ENCODE peak calls at places on chromosome 19, in nine cellular contexts. V is ovary, S is heart left ventricle, U is IMR-90, J is fibroblast of pulmonary artery, Z is fibroblast of villous mesenchyme, P is body of pancreas, R is cardiac muscle cell, O is suprapubic skin. C is an unnamed sample.

GRCh38 chr19:14337510-14337909 is 43.7 kb upstream of the ADGRE5 start:
- DNase-seq in V (no peak), S (no peak), U (no peak), Z (no peak), R (no peak), P (peak), J (peak), O (no peak), C (peak)

GRCh38 chr19:8240274-8241229 is 31.4 kb downstream of the CERS4 start:
- DNase-seq in J (peak), O (peak), U (peak), R (peak), V (peak), S (peak), Z (peak), P (peak), C (peak)

GRCh38 chr19:46616631-46617322 is 8.1 kb downstream of the PTGIR start:
- DNase-seq in J (peak), R (peak), S (peak), P (peak), U (peak), V (peak), Z (peak), O (no peak), C (peak)

GRCh38 chr19:55642153-55643002 is 1.1 kb upstream of the ZNF581 start:
- DNase-seq in S (no peak), R (peak), V (peak), Z (peak), O (no peak), U (no peak), P (peak), J (no peak), C (peak)

GRCh38 chr19:15897738-15898276 is at the start of gene CYP4F2:
- DNase-seq in J (no peak), O (no peak), P (no peak), U (no peak), Z (no peak), S (no peak), V (no peak), R (no peak), C (no peak)

GRCh38 chr19:45496349-45496953 is 396 bp downstream of the RTN2 start:
- DNase-seq in Z (no peak), R (peak), U (no peak), J (no peak), V (no peak), S (no peak), O (peak), P (no peak), C (no peak)

GRCh38 chr19:2239771-2240770 is 3.4 kb downstream of the SF3A2 start:
- DNase-seq in Z (peak), V (no peak), O (no peak), S (no peak), U (peak), J (peak), R (no peak), P (no peak), C (peak)

GRCh38 chr19:5395541-5395940 is 54.9 kb upstream of the PTPRS start:
- DNase-seq in P (no peak), R (no peak), O (no peak), S (no peak), J (no peak), Z (no peak), V (no peak), U (no peak), C (peak)

GRCh38 chr19:3279306-3279705 is 54.8 kb downstream of the CELF5 start:
- DNase-seq in S (no peak), R (no peak), V (no peak), J (no peak), U (no peak), Z (no peak), P (no peak), O (no peak), C (no peak)

GRCh38 chr19:49056101-49056901 is 1.2 kb downstream of the CGB7 start:
- DNase-seq in V (peak), R (peak), S (peak), Z (peak), J (peak), U (peak), P (peak), O (no peak), C (no peak)

GRCh38 chr19:52941941-52942370 is 18.7 kb upstream of the ZNF888 start:
- DNase-seq in R (peak), V (peak), Z (peak), O (peak), J (peak), U (peak), P (peak), S (no peak), C (peak)

GRCh38 chr19:642755-643727 is 3.4 kb downstream of the FGF22 start:
- DNase-seq in O (no peak), P (no peak), Z (no peak), S (no peak), V (peak), U (no peak), R (no peak), J (no peak), C (no peak)

GRCh38 chr19:5243878-5244277 is 96.7 kb downstream of the PTPRS start:
- DNase-seq in U (no peak), J (no peak), V (no peak), O (no peak), R (no peak), P (no peak), S (no peak), Z (no peak), C (no peak)

GRCh38 chr19:44515907-44516306 is 13.6 kb downstream of the CEACAM20 start:
- DNase-seq in V (no peak), Z (no peak), R (no peak), S (no peak), O (no peak), J (no peak), U (no peak), P (no peak), C (no peak)

GRCh38 chr19:923551-924211 is 2.2 kb upstream of the ARID3A start:
- DNase-seq in U (no peak), J (no peak), V (peak), Z (no peak), R (peak), P (no peak), S (no peak), O (no peak), C (no peak)

GRCh38 chr19:35267818-35268545 is 780 bp upstream of the USF2 start:
- DNase-seq in P (peak), V (peak), S (peak), Z (peak), J (peak), U (peak), R (peak), O (no peak), C (peak)

GRCh38 chr19:29285878-29286277 is 72.9 kb upstream of the UQCRFS1 start:
- DNase-seq in P (no peak), O (no peak), U (no peak), R (peak), S (no peak), Z (no peak), J (no peak), V (no peak), C (no peak)

GRCh38 chr19:47595937-47596336 is 13.0 kb upstream of the BICRA start:
- DNase-seq in O (no peak), P (no peak), S (no peak), U (no peak), Z (no peak), R (no peak), V (no peak), J (no peak), C (no peak)

GRCh38 chr19:38711726-38712153 is 32.5 kb downstream of the CAPN12 start:
- DNase-seq in U (peak), V (peak), J (peak), R (no peak), O (no peak), Z (peak), P (peak), S (no peak), C (peak)
- TF ChIP-seq CTCF in U (peak), V (no peak), J (no peak), R (no peak), O (no peak), Z (no peak), P (no peak), S (no peak), C (no peak)

DNA sequence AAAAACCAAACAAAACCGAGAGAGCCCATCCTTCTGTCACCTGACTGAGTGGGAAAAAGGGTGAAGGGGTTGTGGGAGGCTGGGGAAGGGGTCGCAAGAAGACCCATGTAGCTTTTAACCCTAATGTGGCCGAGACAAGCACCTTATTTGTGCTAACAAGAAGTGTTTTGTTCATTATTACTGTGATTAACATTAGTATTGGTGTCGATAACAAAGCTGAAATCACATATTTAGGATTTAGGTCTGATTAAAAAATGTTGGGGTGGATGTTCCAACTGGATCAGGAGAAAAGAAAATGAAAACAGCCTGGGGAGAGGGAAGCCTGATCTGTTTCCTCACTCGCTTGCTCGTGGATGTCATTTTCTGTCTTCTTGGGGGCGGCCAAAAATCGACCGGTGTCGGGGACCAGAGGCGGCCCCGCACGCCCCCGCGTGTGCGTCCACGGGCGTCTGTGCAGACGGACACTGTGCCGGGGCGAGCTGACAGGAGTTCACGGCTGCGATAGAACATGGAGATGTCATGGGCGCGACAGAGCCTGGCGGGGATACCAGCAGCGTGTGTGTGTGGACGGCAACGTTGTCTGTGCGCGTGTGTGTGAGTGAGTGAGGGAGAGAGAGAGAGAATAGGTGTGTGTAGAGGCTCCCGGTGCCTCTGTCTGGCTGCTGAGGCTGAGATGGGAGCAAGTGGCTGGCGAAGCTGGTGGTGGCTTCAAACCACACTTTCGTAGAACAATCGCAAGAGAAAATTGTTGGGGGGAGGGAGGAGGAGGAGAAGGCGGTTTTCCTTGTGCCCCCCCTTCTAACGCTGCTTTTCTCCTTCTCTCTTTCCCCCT is 29.1 kb downstream of the NFIX start:
- DNase-seq in U (peak), R (no peak), S (no peak), P (no peak), O (no peak), V (no peak), J (peak), Z (no peak), C (peak)
- H3K4me3 ChIP-seq in U (peak), R (no peak), S (peak), P (no peak), O (peak), V (peak), J (peak), Z (peak), C (peak)

GRCh38 chr19:38384209-38385027 is 3.4 kb downstream of the GGN start:
- DNase-seq in J (no peak), Z (no peak), R (peak), S (no peak), U (no peak), P (no peak), V (no peak), O (no peak), C (peak)
- TF ChIP-seq CTCF in J (peak), Z (peak), R (peak), S (no peak), U (peak), P (no peak), V (no peak), O (no peak), C (peak)

DNA sequence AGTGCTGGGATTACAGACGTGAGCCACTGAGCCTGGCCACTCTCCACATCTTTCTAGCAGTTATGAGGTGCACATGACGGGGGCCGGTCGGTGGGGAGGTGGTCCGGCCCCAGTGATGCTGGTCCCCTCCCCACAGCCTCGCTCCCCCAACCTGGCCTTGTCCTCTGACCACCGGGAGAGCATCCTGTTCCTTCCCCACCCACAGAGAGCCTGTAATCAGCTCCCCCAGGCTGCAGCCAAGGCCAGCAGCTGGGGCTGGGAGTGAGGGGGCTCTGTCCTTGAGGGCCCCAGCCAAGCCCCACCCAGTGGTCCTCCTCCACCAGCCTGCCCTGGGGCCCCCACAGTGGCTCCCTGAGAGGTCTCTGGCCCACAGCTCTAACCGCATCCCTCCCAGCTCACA is 3.0 kb upstream of the INSL3 start:
- DNase-seq in R (no peak), V (no peak), O (no peak), J (no peak), P (no peak), S (no peak), U (no peak), Z (no peak), C (no peak)
- H3K4me3 ChIP-seq in R (no peak), V (no peak), O (no peak), J (no peak), P (no peak), S (no peak), U (no peak), Z (no peak), C (no peak)

DNA sequence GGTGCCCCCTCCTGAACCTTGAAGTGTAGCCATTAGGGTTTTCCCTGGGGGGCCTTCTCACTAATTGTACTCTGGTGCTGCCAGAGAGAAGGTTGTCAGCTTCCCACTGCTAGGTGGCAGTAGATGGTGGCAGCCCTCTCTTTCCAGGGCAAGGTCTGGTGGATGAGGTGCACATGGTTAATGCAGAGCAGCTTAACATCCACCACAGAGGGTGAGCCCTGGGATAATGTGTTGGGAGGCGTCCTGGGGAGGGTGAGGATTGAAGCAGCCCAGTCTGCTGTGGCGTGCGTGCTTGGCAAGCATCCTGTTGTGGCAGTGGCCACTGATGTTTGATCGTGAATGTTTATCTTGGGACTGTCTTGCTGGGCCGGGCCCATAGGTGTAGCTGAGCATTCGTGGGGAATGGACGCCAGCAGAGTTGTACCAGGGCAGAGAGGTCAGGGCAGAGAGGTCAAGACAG is 5.8 kb downstream of the EGLN2 start:
- DNase-seq in U (no peak), S (no peak), R (no peak), V (no peak), J (no peak), P (no peak), Z (no peak), O (no peak), C (no peak)
- TF ChIP-seq CTCF in U (no peak), S (no peak), R (peak), V (no peak), J (peak), P (no peak), Z (peak), O (no peak), C (no peak)

GRCh38 chr19:32581704-32582164 is 744 bp downstream of the PDCD5 start:
- DNase-seq in U (peak), Z (peak), P (peak), V (no peak), R (peak), S (peak), O (no peak), J (peak), C (peak)
- H3K4me3 ChIP-seq in U (peak), Z (peak), P (peak), V (peak), R (peak), S (peak), O (peak), J (peak), C (peak)

GRCh38 chr19:41098762-41099161 is 10.5 kb downstream of the CYP2A13 start:
- DNase-seq in O (no peak), J (no peak), U (no peak), Z (no peak), S (no peak), P (no peak), V (no peak), R (no peak), C (no peak)
- TF ChIP-seq CTCF in O (no peak), J (no peak), U (no peak), Z (no peak), S (no peak), P (no peak), V (no peak), R (no peak), C (no peak)

C was measured in foreskin fibroblast.